ENCODE peak calls at places on chromosomes 4 and X, in ten cellular contexts. One of them, this sample, is unnamed.

GRCh38 chr4:165439981-165440380 is 61.2 kb downstream of the CPE start:
- DNase-seq in CD4-positive, alpha-beta memory T cell: no peak
- DNase-seq in astrocyte: no peak
- DNase-seq in fibroblast of lung: no peak
- DNase-seq in MM.1S: no peak
- DNase-seq in keratinocyte: no peak
- DNase-seq in small intestine: no peak
- DNase-seq in dorsolateral prefrontal cortex: no peak
- DNase-seq in ovary: no peak
- DNase-seq in SJSA1: no peak
- DNase-seq in this sample: no peak

GRCh38 chr4:114752404-114752803 is 153.8 kb downstream of the UGT8 start:
- DNase-seq in CD4-positive, alpha-beta memory T cell: no peak
- DNase-seq in astrocyte: no peak
- DNase-seq in fibroblast of lung: no peak
- DNase-seq in MM.1S: no peak
- DNase-seq in keratinocyte: no peak
- DNase-seq in small intestine: no peak
- DNase-seq in dorsolateral prefrontal cortex: no peak
- DNase-seq in ovary: no peak
- DNase-seq in SJSA1: no peak
- DNase-seq in this sample: no peak

GRCh38 chrX:54288277-54288676 is 69.6 kb downstream of the WNK3 start:
- DNase-seq in CD4-positive, alpha-beta memory T cell: no peak
- DNase-seq in astrocyte: no peak
- DNase-seq in fibroblast of lung: no peak
- DNase-seq in MM.1S: no peak
- DNase-seq in keratinocyte: no peak
- DNase-seq in small intestine: no peak
- DNase-seq in dorsolateral prefrontal cortex: no peak
- DNase-seq in ovary: no peak
- DNase-seq in SJSA1: no peak
- DNase-seq in this sample: no peak

GRCh38 chr4:118968006-118968405 is 79.4 kb downstream of the SYNPO2 start:
- DNase-seq in CD4-positive, alpha-beta memory T cell: peak
- DNase-seq in astrocyte: peak
- DNase-seq in fibroblast of lung: peak
- DNase-seq in MM.1S: peak
- DNase-seq in keratinocyte: no peak
- DNase-seq in small intestine: peak
- DNase-seq in dorsolateral prefrontal cortex: no peak
- DNase-seq in ovary: peak
- DNase-seq in SJSA1: peak
- DNase-seq in this sample: no peak

GRCh38 chr4:173243321-173243720 is 74.7 kb downstream of the GALNT7 start:
- DNase-seq in CD4-positive, alpha-beta memory T cell: no peak
- DNase-seq in astrocyte: peak
- DNase-seq in fibroblast of lung: peak
- DNase-seq in MM.1S: no peak
- DNase-seq in keratinocyte: peak
- DNase-seq in small intestine: peak
- DNase-seq in dorsolateral prefrontal cortex: no peak
- DNase-seq in ovary: no peak
- DNase-seq in SJSA1: peak
- DNase-seq in this sample: no peak

GRCh38 chr4:113943863-113944262 is 35.6 kb downstream of the ARSJ start:
- DNase-seq in CD4-positive, alpha-beta memory T cell: no peak
- DNase-seq in astrocyte: peak
- DNase-seq in fibroblast of lung: no peak
- DNase-seq in MM.1S: no peak
- DNase-seq in keratinocyte: no peak
- DNase-seq in small intestine: no peak
- DNase-seq in dorsolateral prefrontal cortex: no peak
- DNase-seq in ovary: no peak
- DNase-seq in SJSA1: peak
- DNase-seq in this sample: no peak

GRCh38 chr4:150572704-150573504 is 9.0 kb upstream of the MAB21L2 start:
- DNase-seq in CD4-positive, alpha-beta memory T cell: no peak
- DNase-seq in astrocyte: no peak
- DNase-seq in fibroblast of lung: no peak
- DNase-seq in MM.1S: no peak
- DNase-seq in keratinocyte: no peak
- DNase-seq in small intestine: no peak
- DNase-seq in dorsolateral prefrontal cortex: no peak
- DNase-seq in ovary: no peak
- DNase-seq in SJSA1: no peak
- DNase-seq in this sample: no peak

GRCh38 chrX:101682723-101683122 is 23.1 kb upstream of the ARMCX2 start:
- DNase-seq in CD4-positive, alpha-beta memory T cell: no peak
- DNase-seq in astrocyte: peak
- DNase-seq in fibroblast of lung: peak
- DNase-seq in MM.1S: no peak
- DNase-seq in keratinocyte: no peak
- DNase-seq in small intestine: no peak
- DNase-seq in dorsolateral prefrontal cortex: no peak
- DNase-seq in ovary: no peak
- DNase-seq in SJSA1: no peak
- DNase-seq in this sample: no peak

GRCh38 chr4:150244600-150244999 is 166.4 kb downstream of the DCLK2 start:
- DNase-seq in CD4-positive, alpha-beta memory T cell: no peak
- DNase-seq in astrocyte: peak
- DNase-seq in fibroblast of lung: peak
- DNase-seq in MM.1S: no peak
- DNase-seq in keratinocyte: no peak
- DNase-seq in small intestine: no peak
- DNase-seq in dorsolateral prefrontal cortex: no peak
- DNase-seq in ovary: no peak
- DNase-seq in SJSA1: peak
- DNase-seq in this sample: no peak

GRCh38 chrX:24200133-24200532 is 50.6 kb downstream of the ZFX start:
- DNase-seq in CD4-positive, alpha-beta memory T cell: no peak
- DNase-seq in astrocyte: no peak
- DNase-seq in fibroblast of lung: no peak
- DNase-seq in MM.1S: no peak
- DNase-seq in keratinocyte: no peak
- DNase-seq in small intestine: no peak
- DNase-seq in dorsolateral prefrontal cortex: no peak
- DNase-seq in ovary: no peak
- DNase-seq in SJSA1: no peak
- DNase-seq in this sample: no peak

GRCh38 chr4:19776021-19776459 is 475.7 kb upstream of the SLIT2 start:
- DNase-seq in CD4-positive, alpha-beta memory T cell: no peak
- DNase-seq in astrocyte: peak
- DNase-seq in fibroblast of lung: peak
- DNase-seq in MM.1S: no peak
- DNase-seq in keratinocyte: peak
- DNase-seq in small intestine: no peak
- DNase-seq in dorsolateral prefrontal cortex: no peak
- DNase-seq in ovary: no peak
- DNase-seq in SJSA1: peak
- DNase-seq in this sample: no peak

GRCh38 chr4:19748470-19748869 is 503.2 kb upstream of the SLIT2 start:
- DNase-seq in CD4-positive, alpha-beta memory T cell: no peak
- DNase-seq in astrocyte: peak
- DNase-seq in fibroblast of lung: peak
- DNase-seq in MM.1S: no peak
- DNase-seq in keratinocyte: no peak
- DNase-seq in small intestine: no peak
- DNase-seq in dorsolateral prefrontal cortex: no peak
- DNase-seq in ovary: peak
- DNase-seq in SJSA1: no peak
- DNase-seq in this sample: no peak

GRCh38 chrX:102963955-102964354 is 26.9 kb downstream of the RAB40AL start:
- DNase-seq in CD4-positive, alpha-beta memory T cell: no peak
- DNase-seq in astrocyte: no peak
- DNase-seq in fibroblast of lung: no peak
- DNase-seq in MM.1S: no peak
- DNase-seq in keratinocyte: no peak
- DNase-seq in small intestine: no peak
- DNase-seq in dorsolateral prefrontal cortex: no peak
- DNase-seq in ovary: no peak
- DNase-seq in SJSA1: no peak
- DNase-seq in this sample: no peak

GRCh38 chrX:53682885-53683555 is 3.5 kb downstream of the HUWE1 start:
- DNase-seq in CD4-positive, alpha-beta memory T cell: peak
- DNase-seq in astrocyte: peak
- DNase-seq in fibroblast of lung: peak
- DNase-seq in MM.1S: peak
- DNase-seq in keratinocyte: no peak
- DNase-seq in small intestine: peak
- DNase-seq in dorsolateral prefrontal cortex: no peak
- DNase-seq in ovary: no peak
- DNase-seq in SJSA1: peak
- DNase-seq in this sample: peak

GRCh38 chr4:188719794-188720193 is 580.6 kb downstream of the TRIML1 start:
- DNase-seq in CD4-positive, alpha-beta memory T cell: no peak
- DNase-seq in astrocyte: no peak
- DNase-seq in fibroblast of lung: no peak
- DNase-seq in MM.1S: no peak
- DNase-seq in keratinocyte: no peak
- DNase-seq in small intestine: no peak
- DNase-seq in dorsolateral prefrontal cortex: no peak
- DNase-seq in ovary: no peak
- DNase-seq in SJSA1: no peak
- DNase-seq in this sample: no peak

GRCh38 chr4:182764137-182764536 is 153.0 kb downstream of the DCTD start:
- DNase-seq in CD4-positive, alpha-beta memory T cell: no peak
- DNase-seq in astrocyte: peak
- DNase-seq in fibroblast of lung: no peak
- DNase-seq in MM.1S: no peak
- DNase-seq in keratinocyte: no peak
- DNase-seq in small intestine: peak
- DNase-seq in dorsolateral prefrontal cortex: no peak
- DNase-seq in ovary: no peak
- DNase-seq in SJSA1: no peak
- DNase-seq in this sample: no peak

GRCh38 chrX:41391606-41392005 is 55.5 kb upstream of the NYX start:
- DNase-seq in CD4-positive, alpha-beta memory T cell: no peak
- DNase-seq in astrocyte: no peak
- DNase-seq in fibroblast of lung: no peak
- DNase-seq in MM.1S: no peak
- DNase-seq in keratinocyte: no peak
- DNase-seq in small intestine: peak
- DNase-seq in dorsolateral prefrontal cortex: no peak
- DNase-seq in ovary: no peak
- DNase-seq in SJSA1: no peak
- DNase-seq in this sample: no peak

GRCh38 chr4:40515398-40516293 is 114.0 kb downstream of the RBM47 start:
- DNase-seq in CD4-positive, alpha-beta memory T cell: no peak
- DNase-seq in astrocyte: no peak
- DNase-seq in fibroblast of lung: peak
- DNase-seq in MM.1S: peak
- DNase-seq in keratinocyte: no peak
- DNase-seq in small intestine: peak
- DNase-seq in dorsolateral prefrontal cortex: no peak
- DNase-seq in ovary: no peak
- DNase-seq in SJSA1: no peak
- DNase-seq in this sample: no peak

GRCh38 chr4:139875456-139875855 is 209.8 kb downstream of the MGST2 start:
- DNase-seq in CD4-positive, alpha-beta memory T cell: no peak
- DNase-seq in astrocyte: no peak
- DNase-seq in fibroblast of lung: no peak
- DNase-seq in MM.1S: no peak
- DNase-seq in keratinocyte: no peak
- DNase-seq in small intestine: no peak
- DNase-seq in dorsolateral prefrontal cortex: no peak
- DNase-seq in ovary: no peak
- DNase-seq in SJSA1: no peak
- DNase-seq in this sample: no peak

DNA sequence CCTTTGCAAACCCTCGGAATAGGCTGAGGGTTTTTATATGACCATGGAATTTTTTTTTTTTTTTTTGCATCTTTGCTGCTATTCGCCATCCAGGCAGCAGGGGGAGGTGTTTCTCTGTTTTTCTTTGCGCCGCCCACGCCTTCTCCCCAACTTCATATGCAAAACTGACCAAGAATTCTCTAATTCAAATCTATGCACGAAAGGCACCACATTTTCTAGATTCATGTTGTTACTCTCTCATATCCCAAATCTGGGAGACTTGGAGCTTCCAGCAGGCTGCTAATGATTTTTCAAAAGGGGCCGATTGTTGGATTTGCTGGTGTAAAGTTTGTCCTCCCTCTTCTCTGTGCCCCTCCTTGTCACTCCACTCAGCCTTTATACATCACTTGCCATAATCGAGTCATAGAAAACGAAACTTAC is 29.1 kb upstream of the BOD1L1 start:
- DNase-seq in CD4-positive, alpha-beta memory T cell: peak
- DNase-seq in astrocyte: peak
- DNase-seq in fibroblast of lung: peak
- DNase-seq in MM.1S: peak
- DNase-seq in keratinocyte: no peak
- DNase-seq in small intestine: peak
- DNase-seq in dorsolateral prefrontal cortex: peak
- DNase-seq in ovary: no peak
- DNase-seq in SJSA1: peak
- DNase-seq in this sample: peak
- H3K27ac ChIP-seq in CD4-positive, alpha-beta memory T cell: no peak
- H3K27ac ChIP-seq in astrocyte: peak
- H3K27ac ChIP-seq in fibroblast of lung: peak
- H3K27ac ChIP-seq in MM.1S: no peak
- H3K27ac ChIP-seq in keratinocyte: no peak
- H3K27ac ChIP-seq in small intestine: no peak
- H3K27ac ChIP-seq in dorsolateral prefrontal cortex: no peak
- H3K27ac ChIP-seq in ovary: no peak
- H3K27ac ChIP-seq in SJSA1: no peak
- H3K27ac ChIP-seq in this sample: no peak

GRCh38 chr4:87092389-87093141 is 127.9 kb downstream of the KLHL8 start:
- DNase-seq in CD4-positive, alpha-beta memory T cell: no peak
- DNase-seq in astrocyte: peak
- DNase-seq in fibroblast of lung: peak
- DNase-seq in MM.1S: no peak
- DNase-seq in keratinocyte: peak
- DNase-seq in small intestine: peak
- DNase-seq in dorsolateral prefrontal cortex: no peak
- DNase-seq in ovary: peak
- DNase-seq in SJSA1: no peak
- DNase-seq in this sample: no peak
- H3K27ac ChIP-seq in CD4-positive, alpha-beta memory T cell: no peak
- H3K27ac ChIP-seq in astrocyte: peak
- H3K27ac ChIP-seq in fibroblast of lung: no peak
- H3K27ac ChIP-seq in MM.1S: peak
- H3K27ac ChIP-seq in keratinocyte: peak
- H3K27ac ChIP-seq in small intestine: no peak
- H3K27ac ChIP-seq in dorsolateral prefrontal cortex: peak
- H3K27ac ChIP-seq in ovary: no peak
- H3K27ac ChIP-seq in SJSA1: no peak
- H3K27ac ChIP-seq in this sample: no peak

GRCh38 chr4:2172161-2172560 is 69.8 kb downstream of the HAUS3 start:
- DNase-seq in CD4-positive, alpha-beta memory T cell: no peak
- DNase-seq in astrocyte: no peak
- DNase-seq in fibroblast of lung: no peak
- DNase-seq in MM.1S: no peak
- DNase-seq in keratinocyte: no peak
- DNase-seq in small intestine: no peak
- DNase-seq in dorsolateral prefrontal cortex: no peak
- DNase-seq in ovary: no peak
- DNase-seq in SJSA1: no peak
- DNase-seq in this sample: no peak
- H3K27ac ChIP-seq in CD4-positive, alpha-beta memory T cell: no peak
- H3K27ac ChIP-seq in astrocyte: no peak
- H3K27ac ChIP-seq in fibroblast of lung: no peak
- H3K27ac ChIP-seq in MM.1S: no peak
- H3K27ac ChIP-seq in keratinocyte: no peak
- H3K27ac ChIP-seq in small intestine: no peak
- H3K27ac ChIP-seq in dorsolateral prefrontal cortex: no peak
- H3K27ac ChIP-seq in ovary: no peak
- H3K27ac ChIP-seq in SJSA1: no peak
- H3K27ac ChIP-seq in this sample: no peak

GRCh38 chrX:13826770-13827169 is 9.9 kb upstream of the GPM6B start:
- DNase-seq in CD4-positive, alpha-beta memory T cell: no peak
- DNase-seq in astrocyte: no peak
- DNase-seq in fibroblast of lung: no peak
- DNase-seq in MM.1S: no peak
- DNase-seq in keratinocyte: no peak
- DNase-seq in small intestine: no peak
- DNase-seq in dorsolateral prefrontal cortex: no peak
- DNase-seq in ovary: no peak
- DNase-seq in SJSA1: no peak
- DNase-seq in this sample: no peak
- H3K27ac ChIP-seq in CD4-positive, alpha-beta memory T cell: no peak
- H3K27ac ChIP-seq in astrocyte: no peak
- H3K27ac ChIP-seq in fibroblast of lung: no peak
- H3K27ac ChIP-seq in MM.1S: no peak
- H3K27ac ChIP-seq in keratinocyte: no peak
- H3K27ac ChIP-seq in small intestine: no peak
- H3K27ac ChIP-seq in dorsolateral prefrontal cortex: peak
- H3K27ac ChIP-seq in ovary: no peak
- H3K27ac ChIP-seq in SJSA1: no peak
- H3K27ac ChIP-seq in this sample: no peak

This sample was measured in caudate nucleus.